ENCODE peak calls at places on chromosomes 12 and 14, in four cellular contexts. J, G, C and N are unnamed samples.

GRCh38 chr12:132593938-132594358 is 16.4 kb downstream of the LRCOL1 start:
- DNase-seq in J (peak; percentile 15), G (peak; percentile 67), C (peak; percentile 96), N (peak; percentile 52)

GRCh38 chr12:85390281-85390680 is 110.3 kb downstream of the ALX1 start:
- DNase-seq in J (no peak), G (no peak), C (no peak), N (no peak)

GRCh38 chr14:24177928-24178327 is 6.0 kb downstream of the REC8 start:
- DNase-seq in J (no peak), G (no peak), C (peak; percentile 36), N (no peak)

GRCh38 chr12:132560421-132560830 is 50.0 kb downstream of the LRCOL1 start:
- DNase-seq in J (peak; percentile 18), G (no peak), C (no peak), N (peak; percentile 42)

GRCh38 chr12:71771069-71771468 is 16.4 kb downstream of the RAB21 start:
- DNase-seq in J (no peak), G (no peak), C (no peak), N (no peak)

GRCh38 chr14:80315681-80316080 is 104.4 kb upstream of the DIO2 start:
- DNase-seq in J (no peak), G (no peak), C (no peak), N (no peak)

GRCh38 chr14:76919431-76919810 is 93.2 kb downstream of the LRRC74A start:
- DNase-seq in J (no peak), G (no peak), C (no peak), N (no peak)

GRCh38 chr12:76236640-76237039 is 111.6 kb downstream of the BBS10 start:
- DNase-seq in J (no peak), G (peak; percentile 94), C (no peak), N (no peak)

GRCh38 chr12:70052931-70053497 is 190.2 kb upstream of the CNOT2 start:
- DNase-seq in J (no peak), G (peak; percentile 86), C (no peak), N (no peak)

GRCh38 chr14:101469382-101470251 is 91.7 kb upstream of the DIO3 start:
- DNase-seq in J (no peak), G (no peak), C (no peak), N (no peak)

GRCh38 chr12:85405781-85406522 is 125.9 kb downstream of the ALX1 start:
- DNase-seq in J (no peak), G (peak; percentile 2), C (no peak), N (no peak)

GRCh38 chr12:123142948-123143752 is 7.7 kb downstream of the PITPNM2 start:
- DNase-seq in J (no peak), G (no peak), C (no peak), N (no peak)

GRCh38 chr12:132323171-132324010 is 6.0 kb downstream of the GALNT9 start:
- DNase-seq in J (no peak), G (no peak), C (peak; percentile 49), N (peak; percentile 40)

GRCh38 chr12:106954462-106955376 is 988 bp upstream of the TMEM263 start:
- DNase-seq in J (peak; percentile 7), G (no peak), C (peak; percentile 77), N (peak; percentile 38)

GRCh38 chr12:89225401-89225800 is 126.9 kb downstream of the DUSP6 start:
- DNase-seq in J (peak; percentile 86), G (peak; percentile 96), C (no peak), N (peak; percentile 89)

GRCh38 chr14:77041837-77042557 is 13.5 kb upstream of the IRF2BPL start:
- DNase-seq in J (no peak), G (peak; percentile 62), C (peak; percentile 82), N (no peak)

GRCh38 chr14:23351681-23352505 is 794 bp downstream of the SLC22A17 start:
- DNase-seq in J (no peak), G (no peak), C (no peak), N (peak; percentile 6)

GRCh38 chr12:6613776-6614512 is 6.8 kb upstream of the CHD4 start:
- DNase-seq in J (peak; percentile 20), G (peak; percentile 96), C (peak; percentile 95), N (peak; percentile 63)

GRCh38 chr12:82057770-82058169 is 298.6 kb upstream of the PPFIA2 start:
- DNase-seq in J (no peak), G (peak; percentile 86), C (no peak), N (no peak)

GRCh38 chr12:81128930-81129554 is 51.2 kb downstream of the ACSS3 start:
- DNase-seq in J (no peak), G (peak; percentile 53), C (no peak), N (peak; percentile 5)

GRCh38 chr12:125346361-125346760 is 281.1 kb downstream of the AACS start:
- DNase-seq in J (no peak), G (no peak), C (no peak), N (no peak)

GRCh38 chr12:124827588-124828184 is 36.0 kb downstream of the SCARB1 start:
- DNase-seq in J (no peak), G (no peak), C (no peak), N (no peak)